ENCODE peak calls at places on chromosomes 11 and 22, in nine cellular contexts. Q is upper lobe of right lung, V is Panc1, Y is cardiac muscle cell, L is neural progenitor cell, O is retinal pigment epithelial cell, J is brain microvascular endothelial cell, E is fibroblast of mammary gland, P is heart right ventricle. T is an unnamed sample.

GRCh38 chr11:107545101-107545514 is 20.4 kb downstream of the ALKBH8 start:
- DNase-seq in J (peak), L (no peak), O (peak), Q (no peak), V (no peak), Y (peak), P (no peak), E (peak), T (no peak)

GRCh38 chr11:95067828-95068244 is 1.1 kb downstream of the SRSF8 start:
- DNase-seq in J (no peak), V (peak), Y (no peak), L (no peak), E (no peak), Q (no peak), O (peak), P (no peak), T (no peak)

GRCh38 chr11:43997022-43997665 is 50.6 kb upstream of the ACCSL start:
- DNase-seq in O (no peak), V (no peak), Y (peak), J (no peak), P (no peak), Q (no peak), E (no peak), L (no peak), T (no peak)

GRCh38 chr22:39664485-39665200 is 94.1 kb downstream of the CACNA1I start:
- DNase-seq in J (no peak), L (peak), Q (no peak), O (no peak), E (no peak), P (no peak), V (no peak), Y (no peak), T (no peak)

GRCh38 chr11:128190312-128190711 is 397.0 kb downstream of the ETS1 start:
- DNase-seq in O (no peak), Q (no peak), E (no peak), V (no peak), P (no peak), Y (no peak), L (no peak), J (no peak), T (no peak)

GRCh38 chr22:38569181-38569971 is 607 bp downstream of the DMC1 start:
- DNase-seq in L (no peak), Q (no peak), V (no peak), E (no peak), J (no peak), Y (no peak), P (no peak), O (no peak), T (no peak)

GRCh38 chr22:43262990-43263644 is 76.2 kb upstream of the TTLL12 start:
- DNase-seq in E (no peak), P (peak), Y (peak), J (peak), O (peak), V (no peak), Q (no peak), L (no peak), T (no peak)

GRCh38 chr11:24389575-24389974 is 107.3 kb upstream of the LUZP2 start:
- DNase-seq in E (no peak), V (no peak), L (no peak), O (no peak), P (no peak), Y (no peak), J (no peak), Q (no peak), T (no peak)

GRCh38 chr11:40188848-40189247 is 1270.6 kb downstream of the LRRC4C start:
- DNase-seq in O (no peak), V (no peak), E (no peak), Y (no peak), J (no peak), P (no peak), L (no peak), Q (no peak), T (no peak)

GRCh38 chr22:17754233-17754925 is 19.9 kb downstream of the BID start:
- DNase-seq in E (no peak), L (peak), P (no peak), V (no peak), J (no peak), Y (no peak), Q (no peak), O (no peak), T (no peak)

GRCh38 chr11:118660646-118661424 is 18.6 kb downstream of the TREH start:
- DNase-seq in O (no peak), E (no peak), J (no peak), Y (peak), V (no peak), P (no peak), L (no peak), Q (no peak), T (no peak)

GRCh38 chr11:115652094-115652493 is 147.9 kb upstream of the CADM1 start:
- DNase-seq in P (no peak), V (no peak), J (no peak), L (no peak), Y (no peak), O (no peak), E (no peak), Q (no peak), T (no peak)

GRCh38 chr11:44564198-44564597 is 1.3 kb upstream of the CD82 start:
- DNase-seq in Q (no peak), Y (no peak), P (peak), L (no peak), V (no peak), O (no peak), E (peak), J (no peak), T (no peak)

GRCh38 chr11:133745791-133746190 is 99.5 kb downstream of the SPATA19 start:
- DNase-seq in V (no peak), E (no peak), L (no peak), Q (no peak), J (no peak), P (no peak), O (no peak), Y (no peak), T (no peak)

GRCh38 chr11:132874638-132875037 is 657.7 kb downstream of the OPCML start:
- DNase-seq in P (no peak), Q (no peak), E (no peak), V (no peak), O (peak), Y (peak), L (no peak), J (peak), T (peak)

GRCh38 chr22:19824197-19825015 is 30.3 kb downstream of the GNB1L start:
- DNase-seq in O (no peak), J (no peak), Q (peak), Y (no peak), E (no peak), L (no peak), V (no peak), P (no peak), T (no peak)

GRCh38 chr11:94925422-94926270 is 47.7 kb downstream of the CWC15 start:
- DNase-seq in E (no peak), O (no peak), P (no peak), Y (no peak), L (no peak), V (no peak), J (no peak), Q (no peak), T (no peak)

GRCh38 chr11:15159085-15159484 is 44.4 kb downstream of the INSC start:
- DNase-seq in Q (no peak), J (peak), Y (peak), O (no peak), L (peak), E (peak), V (peak), P (no peak), T (no peak)

GRCh38 chr11:116144387-116144958 is 628.3 kb downstream of the BUD13 start:
- DNase-seq in Y (no peak), V (no peak), E (no peak), J (no peak), L (peak), O (no peak), P (no peak), Q (no peak), T (no peak)

GRCh38 chr11:112625816-112626215 is 335.4 kb upstream of the NCAM1 start:
- DNase-seq in V (no peak), Y (no peak), Q (no peak), O (no peak), J (no peak), E (no peak), L (peak), P (no peak), T (no peak)

GRCh38 chr22:17471901-17472566 is 91.3 kb upstream of the SLC25A18 start:
- DNase-seq in E (no peak), Y (peak), L (peak), P (no peak), O (no peak), J (no peak), V (no peak), Q (no peak), T (no peak)

GRCh38 chr11:70070736-70071135 is 7.4 kb upstream of the ANO1 start:
- DNase-seq in J (no peak), E (no peak), P (peak), L (no peak), O (no peak), V (no peak), Q (peak), Y (no peak), T (no peak)

GRCh38 chr11:121300313-121300971 is 7.9 kb downstream of the SC5D start:
- DNase-seq in J (no peak), L (no peak), O (no peak), E (peak), Q (no peak), Y (peak), V (no peak), P (peak), T (no peak)

GRCh38 chr11:64339754-64340408 is at the start of gene CCDC88B:
- DNase-seq in E (no peak), V (no peak), Y (no peak), Q (peak), O (no peak), L (no peak), J (no peak), P (peak), T (no peak)

GRCh38 chr11:372809-373715 is 3.8 kb downstream of the B4GALNT4 start:
- DNase-seq in J (no peak), P (no peak), Y (no peak), L (no peak), Q (no peak), O (no peak), V (no peak), E (no peak), T (no peak)

GRCh38 chr22:20583471-20583922 is 76.1 kb downstream of the MED15 start:
- DNase-seq in L (peak), E (no peak), Y (no peak), O (no peak), Q (no peak), J (no peak), V (no peak), P (peak), T (no peak)

GRCh38 chr11:11293798-11294611 is 59.0 kb downstream of the CSNK2A3 start:
- DNase-seq in O (no peak), V (no peak), J (no peak), Y (no peak), Q (no peak), P (no peak), E (no peak), L (peak), T (no peak)

GRCh38 chr22:20174785-20175596 is 24.1 kb upstream of the CCDC188 start:
- DNase-seq in V (no peak), P (no peak), Y (peak), E (peak), O (no peak), Q (no peak), J (no peak), L (peak), T (no peak)

GRCh38 chr22:37253164-37253660 is 9.1 kb upstream of the RAC2 start:
- DNase-seq in V (no peak), L (no peak), Y (peak), E (no peak), O (no peak), P (no peak), Q (no peak), J (no peak), T (no peak)

GRCh38 chr11:61392991-61393595 is 706 bp downstream of the TMEM216 start:
- DNase-seq in P (no peak), L (peak), O (no peak), J (no peak), Y (peak), V (no peak), Q (no peak), E (peak), T (no peak)

GRCh38 chr11:108538022-108538424 is 39.8 kb upstream of the POGLUT3 start:
- DNase-seq in Q (peak), V (no peak), P (no peak), L (no peak), E (no peak), J (no peak), O (no peak), Y (no peak), T (no peak)

GRCh38 chr22:31212783-31213626 is 907 bp downstream of the LIMK2 start:
- DNase-seq in O (no peak), P (peak), E (no peak), J (no peak), L (peak), Q (no peak), Y (no peak), V (no peak), T (no peak)

GRCh38 chr22:31211862-31212730 is at the start of gene LIMK2:
- DNase-seq in Q (peak), V (no peak), P (peak), J (peak), O (no peak), Y (peak), E (peak), L (peak), T (no peak)

GRCh38 chr22:31215018-31215535 is 3.0 kb downstream of the LIMK2 start:
- DNase-seq in O (no peak), E (no peak), J (no peak), P (no peak), Q (no peak), Y (no peak), L (no peak), V (no peak), T (no peak)

GRCh38 chr22:31210830-31211503 is 1.1 kb upstream of the LIMK2 start:
- DNase-seq in Y (peak), E (peak), Q (no peak), V (no peak), O (no peak), J (no peak), L (no peak), P (peak), T (no peak)

DNA sequence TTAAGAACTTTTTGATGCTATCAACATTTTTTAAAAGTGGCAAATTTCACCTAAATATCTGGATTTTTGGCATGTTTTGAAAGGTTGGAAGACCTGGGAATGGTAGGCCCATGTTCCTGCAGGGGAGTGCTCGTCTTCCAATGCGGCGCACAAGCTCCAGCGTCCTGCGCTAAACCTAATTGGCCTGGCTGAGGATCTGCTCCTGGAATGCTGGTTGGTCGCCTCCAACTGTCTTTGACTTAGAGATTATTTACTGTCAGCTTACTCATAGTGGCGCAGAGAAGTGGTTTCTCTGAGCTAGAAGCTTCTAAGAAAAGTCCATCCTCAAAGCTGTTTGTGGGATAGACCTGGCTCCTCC is 615 bp upstream of the LIMK2 start:
- DNase-seq in E (peak), O (no peak), V (no peak), L (no peak), P (no peak), Y (no peak), Q (no peak), J (no peak), T (no peak)
- H3K4me3 ChIP-seq in E (peak), O (peak), V (peak), L (peak), P (peak), Y (peak), Q (peak), J (peak), T (no peak)

GRCh38 chr11:47616726-47617416 is 22.7 kb upstream of the C1QTNF4 start:
- DNase-seq in Q (no peak), Y (peak), E (peak), O (no peak), P (peak), L (peak), J (peak), V (peak), T (peak)
- TF ChIP-seq CTCF in Q (peak), Y (peak), E (peak), O (peak), P (peak), L (peak), J (peak), V (peak), T (peak)

DNA sequence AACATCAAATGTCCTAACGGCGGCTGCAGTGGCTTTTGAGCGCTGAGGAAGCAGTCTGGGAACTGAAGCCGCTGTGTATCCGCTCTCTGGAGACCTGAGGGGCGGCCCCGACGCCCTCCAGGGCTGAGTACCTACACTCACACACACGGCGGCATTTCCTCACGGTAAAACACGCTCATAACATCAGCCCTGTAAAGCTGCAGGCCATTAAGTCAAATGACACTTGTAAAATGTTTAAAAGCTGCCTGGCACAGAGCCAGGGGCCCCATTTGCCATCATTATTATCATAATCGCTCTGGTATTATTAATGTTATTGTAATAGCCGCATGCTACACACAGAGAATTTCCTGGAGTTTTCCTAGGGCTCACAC is 5.1 kb downstream of the CARS1 start:
- DNase-seq in E (no peak), Y (no peak), J (no peak), L (no peak), Q (no peak), V (no peak), O (no peak), P (no peak), T (no peak)
- H3K4me3 ChIP-seq in E (no peak), Y (no peak), J (no peak), L (no peak), Q (no peak), V (no peak), O (no peak), P (no peak), T (no peak)

GRCh38 chr11:36033936-36034335 is 90.1 kb downstream of the LDLRAD3 start:
- DNase-seq in E (no peak), L (no peak), P (no peak), Y (no peak), V (no peak), Q (no peak), O (no peak), J (no peak), T (no peak)

GRCh38 chr11:36027731-36028130 is 83.9 kb downstream of the LDLRAD3 start:
- DNase-seq in E (no peak), L (no peak), P (no peak), Y (no peak), Q (no peak), O (no peak), V (no peak), J (no peak), T (no peak)

GRCh38 chr11:36034572-36035331 is 90.9 kb downstream of the LDLRAD3 start:
- DNase-seq in Y (peak), P (no peak), V (no peak), E (peak), Q (no peak), O (no peak), J (peak), L (no peak), T (peak)

GRCh38 chr11:36033082-36033751 is 89.4 kb downstream of the LDLRAD3 start:
- DNase-seq in P (no peak), O (no peak), L (no peak), E (no peak), Q (no peak), J (no peak), V (no peak), Y (peak), T (no peak)

DNA sequence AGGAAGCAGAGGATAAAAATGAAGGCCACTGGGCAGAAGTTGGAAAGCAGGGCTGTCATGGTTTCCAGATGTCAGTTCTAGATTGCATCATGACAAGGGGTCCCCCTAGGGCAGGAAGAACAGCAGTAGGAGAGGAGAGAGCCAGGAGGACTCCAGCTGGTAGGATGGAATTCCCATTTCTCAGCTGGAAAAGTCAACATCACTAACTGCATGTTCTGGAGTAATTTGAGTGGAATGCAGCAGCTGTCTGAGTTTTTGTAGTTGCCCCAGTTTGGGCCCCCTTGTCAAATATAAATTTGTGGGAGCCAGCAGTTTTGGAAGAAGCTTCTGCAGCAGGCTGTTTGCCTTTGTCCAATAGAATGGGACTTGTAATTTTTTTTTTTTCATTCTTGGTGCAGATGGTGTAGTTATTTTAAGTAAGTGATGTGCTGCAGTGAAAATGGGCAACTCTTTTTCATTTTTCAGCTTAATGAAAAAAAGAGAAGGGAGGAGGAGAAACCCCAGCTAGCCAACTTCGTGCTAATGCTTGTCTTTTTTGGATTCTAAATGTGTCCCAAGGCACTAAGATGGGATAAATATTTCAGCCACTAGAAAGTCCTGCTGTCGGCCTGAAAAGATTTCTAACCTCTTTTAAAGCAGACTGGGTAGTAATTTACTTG is 87.0 kb downstream of the LDLRAD3 start:
- DNase-seq in P (no peak), L (no peak), J (no peak), Q (no peak), E (peak), Y (peak), V (no peak), O (no peak), T (peak)
- TF ChIP-seq CTCF in P (no peak), L (no peak), J (no peak), Q (no peak), E (no peak), Y (no peak), V (no peak), O (no peak), T (no peak)

GRCh38 chr11:47946682-47947575 is 33.4 kb upstream of the PTPRJ start:
- DNase-seq in Y (peak), V (peak), P (peak), Q (peak), O (peak), L (no peak), J (peak), E (peak), T (peak)
- H3K4me3 ChIP-seq in Y (no peak), V (no peak), P (no peak), Q (no peak), O (no peak), L (no peak), J (no peak), E (no peak), T (no peak)

DNA sequence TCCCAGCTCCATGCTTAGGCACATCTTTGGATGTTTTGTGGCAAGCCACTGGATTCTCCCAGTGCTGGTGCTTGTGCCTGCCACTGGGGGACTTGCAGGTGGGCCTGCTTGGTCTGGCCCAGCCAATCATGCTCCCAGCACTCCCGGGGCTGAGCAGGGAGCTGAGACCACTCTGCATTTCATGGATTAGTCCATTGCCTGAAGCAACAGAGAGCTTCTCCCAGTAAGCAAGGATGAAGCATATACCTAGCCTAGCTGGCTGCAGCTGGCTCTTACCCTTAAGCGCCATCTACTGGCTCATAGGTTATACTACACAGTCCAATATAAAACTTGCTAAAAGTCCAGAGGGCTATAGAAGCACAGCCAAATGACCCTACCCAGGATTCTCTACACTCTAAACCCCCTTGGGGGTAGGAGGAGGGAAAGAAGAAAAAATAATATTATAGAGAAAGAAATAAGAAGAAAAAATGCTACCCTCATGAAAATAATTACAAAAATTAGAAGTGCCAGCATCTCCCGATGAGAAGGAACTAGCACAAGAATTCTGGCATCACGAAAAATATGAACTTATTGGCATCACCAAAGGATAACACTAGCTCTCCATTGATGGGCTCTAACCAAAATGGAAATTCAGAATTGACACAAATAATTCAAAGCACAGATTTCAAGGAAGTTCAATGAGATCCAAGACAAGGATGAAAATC is 275.3 kb downstream of the C11orf87 start:
- DNase-seq in P (no peak), V (peak), L (peak), Y (peak), E (peak), O (peak), J (peak), Q (peak), T (peak)
- TF ChIP-seq CTCF in P (peak), V (peak), L (peak), Y (peak), E (peak), O (peak), J (peak), Q (peak), T (peak)

GRCh38 chr11:103608566-103608965 is 427.9 kb upstream of the DDI1 start:
- DNase-seq in E (peak), O (no peak), Q (no peak), P (no peak), J (peak), Y (no peak), L (no peak), V (no peak), T (no peak)
- H3K4me3 ChIP-seq in E (no peak), O (no peak), Q (no peak), P (no peak), J (no peak), Y (no peak), L (no peak), V (no peak), T (no peak)